ENCODE peak calls at places on chromosomes 6 and 20, in five cellular contexts. X, G, K, S and Y are unnamed samples.
A peak's percentile ranks its signal among the peaks of the same experiment; 100 is the strongest.

GRCh38 chr6:18216411-18216810 is 47.9 kb downstream of the DEK start:
- DNase-seq in X (no peak), G (no peak), K (peak; percentile 87), S (peak; percentile 55), Y (no peak)

GRCh38 chr6:126631343-126631742 is 291.4 kb downstream of the CENPW start:
- DNase-seq in X (no peak), G (no peak), K (no peak), S (no peak), Y (no peak)

GRCh38 chr6:121573466-121573865 is 138.0 kb downstream of the GJA1 start:
- DNase-seq in X (no peak), G (no peak), K (peak; percentile 33), S (peak; percentile 13), Y (no peak)

GRCh38 chr6:46276571-46277142 is 105.9 kb upstream of the ENPP5 start:
- DNase-seq in X (no peak), G (no peak), K (no peak), S (no peak), Y (no peak)

GRCh38 chr6:129936329-129937165 is 75.4 kb upstream of the TMEM244 start:
- DNase-seq in X (no peak), G (peak; percentile 8), K (peak; percentile 73), S (peak; percentile 54), Y (peak; percentile 14)

GRCh38 chr6:139800837-139801236 is 426.4 kb upstream of the CITED2 start:
- DNase-seq in X (no peak), G (no peak), K (no peak), S (no peak), Y (no peak)

GRCh38 chr6:158316022-158316421 is 3.8 kb downstream of the TULP4 start:
- DNase-seq in X (no peak), G (no peak), K (peak; percentile 38), S (peak; percentile 3), Y (no peak)

GRCh38 chr20:62587757-62588402 is 54.4 kb upstream of the SLCO4A1 start:
- DNase-seq in X (no peak), G (no peak), K (no peak), S (peak; percentile 55), Y (no peak)

GRCh38 chr6:79011940-79012339 is 66.1 kb downstream of the PHIP start:
- DNase-seq in X (no peak), G (no peak), K (no peak), S (no peak), Y (no peak)

GRCh38 chr6:96499781-96500180 is 21.8 kb upstream of the UFL1 start:
- DNase-seq in X (peak; percentile 53), G (peak; percentile 17), K (no peak), S (peak; percentile 24), Y (peak; percentile 73)

GRCh38 chr6:30206152-30206551 is 7.1 kb downstream of the TRIM26 start:
- DNase-seq in X (no peak), G (no peak), K (peak; percentile 27), S (no peak), Y (no peak)

GRCh38 chr6:111987295-111987694 is 66.6 kb upstream of the CCN6 start:
- DNase-seq in X (no peak), G (no peak), K (peak; percentile 40), S (no peak), Y (no peak)

GRCh38 chr6:25168637-25169036 is 110.5 kb upstream of the CARMIL1 start:
- DNase-seq in X (no peak), G (no peak), K (no peak), S (no peak), Y (no peak)

GRCh38 chr6:3887150-3887700 is 38.1 kb downstream of the FAM50B start:
- DNase-seq in X (no peak), G (no peak), K (peak; percentile 75), S (peak; percentile 29), Y (no peak)